ENCODE peak calls at places on chromosomes 3 and 15, in eight cellular contexts. M is bronchial epithelial cell; I is tibial artery; A is AG09309; P is BE2C; Y is cardiac muscle cell; F is sigmoid colon; H is CD8-positive, alpha-beta T cell. D is an unnamed sample.

GRCh38 chr3:44509393-44509921 is 32.0 kb upstream of the ZNF445 start:
- DNase-seq in M (no peak), I (no peak), A (no peak), H (no peak), P (no peak), Y (peak), F (no peak), D (no peak)

GRCh38 chr15:92579486-92579885 is 76.1 kb downstream of the FAM174B start:
- DNase-seq in I (no peak), A (no peak), H (no peak), Y (no peak), M (no peak), P (no peak), F (peak), D (no peak)

GRCh38 chr15:96171271-96171739 is 159.2 kb upstream of the NR2F2 start:
- DNase-seq in I (no peak), H (no peak), A (no peak), F (no peak), P (no peak), M (peak), Y (peak), D (no peak)

GRCh38 chr15:67025719-67026118 is 39.7 kb upstream of the SMAD3 start:
- DNase-seq in H (no peak), Y (no peak), I (no peak), M (no peak), F (peak), A (peak), P (peak), D (no peak)

GRCh38 chr3:55750525-55750924 is 263.4 kb upstream of the WNT5A start:
- DNase-seq in I (no peak), P (no peak), Y (no peak), F (no peak), A (peak), H (no peak), M (peak), D (peak)

GRCh38 chr3:16484216-16484615 is 29.3 kb downstream of the RFTN1 start:
- DNase-seq in F (peak), Y (no peak), I (no peak), A (peak), P (no peak), H (no peak), M (no peak), D (no peak)

GRCh38 chr15:75928680-75929608 is 25.3 kb downstream of the FBXO22 start:
- DNase-seq in A (no peak), Y (peak), P (peak), I (no peak), M (peak), H (no peak), F (no peak), D (peak)

GRCh38 chr3:14548321-14548729 is 8.2 kb upstream of the GRIP2 start:
- DNase-seq in F (peak), M (peak), Y (peak), A (no peak), P (peak), I (no peak), H (no peak), D (peak)

GRCh38 chr3:151879037-151879436 is 5.6 kb downstream of the SUCNR1 start:
- DNase-seq in H (no peak), M (no peak), P (no peak), I (no peak), Y (no peak), F (no peak), A (no peak), D (no peak)

GRCh38 chr3:141368925-141369794 is 856 bp downstream of the ZBTB38 start:
- DNase-seq in Y (no peak), A (peak), M (peak), P (no peak), H (no peak), F (no peak), I (no peak), D (peak)

GRCh38 chr3:54817628-54818027 is 110.2 kb downstream of the LRTM1 start:
- DNase-seq in H (no peak), Y (no peak), I (no peak), P (no peak), A (peak), F (no peak), M (peak), D (no peak)

GRCh38 chr3:144244662-144245061 is 273.0 kb downstream of the DIPK2A start:
- DNase-seq in A (no peak), P (no peak), I (no peak), Y (no peak), H (no peak), M (no peak), F (no peak), D (no peak)

GRCh38 chr15:72179950-72180581 is 17.5 kb downstream of the GRAMD2A start:
- DNase-seq in Y (no peak), I (no peak), F (peak), A (no peak), M (no peak), P (no peak), H (no peak), D (no peak)

GRCh38 chr15:98896002-98896721 is 111.4 kb downstream of the PGPEP1L start:
- DNase-seq in I (no peak), M (peak), A (no peak), P (no peak), F (no peak), H (no peak), Y (no peak), D (peak)

GRCh38 chr3:183069086-183069485 is 30.2 kb downstream of the MCCC1 start:
- DNase-seq in P (no peak), F (no peak), M (no peak), A (no peak), Y (no peak), H (no peak), I (no peak), D (no peak)

GRCh38 chr3:165206454-165207266 is 10.5 kb upstream of the SLITRK3 start:
- DNase-seq in H (no peak), F (peak), P (peak), I (peak), A (peak), Y (peak), M (peak), D (peak)

GRCh38 chr3:165463546-165463945 is 267.4 kb upstream of the SLITRK3 start:
- DNase-seq in M (no peak), A (no peak), P (no peak), H (no peak), I (no peak), F (no peak), Y (no peak), D (peak)

GRCh38 chr15:41387646-41388045 is 14.7 kb downstream of the NDUFAF1 start:
- DNase-seq in M (no peak), Y (no peak), H (no peak), P (no peak), I (no peak), F (peak), A (no peak), D (no peak)

GRCh38 chr3:97121386-97121785 is 307.0 kb downstream of the EPHA6 start:
- DNase-seq in P (peak), M (no peak), I (no peak), A (no peak), F (no peak), H (no peak), Y (no peak), D (no peak)

GRCh38 chr15:77582763-77583162 is 49.9 kb downstream of the LINGO1 start:
- DNase-seq in I (no peak), H (no peak), M (no peak), Y (no peak), F (no peak), P (no peak), A (no peak), D (no peak)

GRCh38 chr3:54999159-54999558 is 71.3 kb upstream of the LRTM1 start:
- DNase-seq in H (no peak), A (peak), P (no peak), M (peak), F (no peak), Y (peak), I (no peak), D (peak)

GRCh38 chr3:48847586-48848423 is at the start of gene PRKAR2A:
- DNase-seq in M (peak), Y (peak), H (peak), P (peak), A (peak), F (peak), I (peak), D (peak)

GRCh38 chr3:10524799-10525301 is 19.5 kb upstream of the ATP2B2 start:
- DNase-seq in I (no peak), H (no peak), P (no peak), Y (no peak), F (peak), M (no peak), A (no peak), D (no peak)

GRCh38 chr15:29939404-29939803 is 117.1 kb upstream of the TJP1 start:
- DNase-seq in Y (no peak), M (peak), F (no peak), P (no peak), I (no peak), A (no peak), H (no peak), D (peak)

GRCh38 chr15:80531388-80532184 is 127.4 kb downstream of the ARNT2 start:
- DNase-seq in M (no peak), A (no peak), Y (no peak), P (no peak), F (no peak), I (no peak), H (no peak), D (no peak)

DNA sequence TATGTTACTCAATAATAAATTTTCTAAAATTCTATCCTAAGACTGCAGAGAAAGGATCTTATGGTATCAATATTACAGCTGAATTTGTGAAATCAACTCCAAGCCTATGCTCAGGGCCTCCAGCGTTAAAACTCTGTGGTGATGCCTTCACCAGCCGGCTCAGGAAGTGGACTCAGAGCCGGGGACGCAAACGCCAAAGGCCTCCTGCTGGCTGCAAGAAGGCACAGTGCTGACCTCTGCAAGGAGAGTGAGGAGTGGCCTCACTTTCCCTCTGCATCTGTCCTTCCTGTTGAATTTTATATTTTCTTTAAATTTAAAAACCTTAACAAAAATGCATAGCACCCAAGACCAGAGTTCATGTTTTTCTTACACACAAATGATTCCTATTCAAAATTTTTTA is 48.5 kb downstream of the HERC2 start:
- DNase-seq in M (no peak), Y (peak), P (no peak), H (no peak), A (no peak), I (no peak), F (no peak), D (no peak)
- TF ChIP-seq CTCF in M (no peak), Y (peak), P (peak), H (no peak), A (peak), I (no peak), F (no peak), D (peak)

DNA sequence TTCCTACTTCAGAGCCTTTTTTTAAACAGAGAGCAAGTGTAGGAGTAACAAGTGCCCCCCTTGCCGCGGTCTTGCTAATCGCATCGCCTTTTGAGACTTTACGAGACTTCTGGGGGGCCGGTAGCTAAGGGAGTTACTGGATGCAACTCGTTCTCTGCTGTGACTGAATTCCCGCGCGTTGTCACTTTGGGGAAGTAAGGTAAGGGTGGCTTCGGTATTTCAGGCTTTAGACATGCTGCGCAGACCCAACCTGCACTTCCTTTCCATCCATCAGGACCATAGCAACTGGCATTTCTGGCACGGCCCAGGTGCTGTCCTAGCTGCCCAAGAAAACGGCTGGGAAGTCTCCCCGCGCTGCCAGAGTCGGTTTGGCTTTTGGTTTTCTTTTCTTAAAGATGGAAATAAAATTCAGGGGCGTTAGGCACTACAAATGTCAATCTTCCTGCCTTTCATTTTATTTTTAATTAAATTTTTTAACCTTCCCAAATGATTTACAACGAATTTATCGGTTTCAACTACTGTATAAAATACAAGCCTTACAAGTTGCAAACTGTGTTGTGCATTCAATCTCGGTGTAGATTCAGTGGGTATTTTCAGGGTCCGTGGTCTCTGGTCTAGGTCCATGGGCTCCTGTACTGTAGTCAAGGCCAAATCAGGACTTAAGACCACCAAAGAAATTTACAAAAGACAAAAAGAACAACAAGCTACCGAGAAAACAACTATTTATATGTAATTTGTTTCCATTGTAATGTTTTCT is 3.5 kb downstream of the MECOM start:
- DNase-seq in H (no peak), I (no peak), F (no peak), M (peak), Y (no peak), A (no peak), P (no peak), D (no peak)
- H3K4me3 ChIP-seq in H (no peak), I (no peak), F (no peak), M (peak), Y (peak), A (no peak), P (no peak), D (no peak)

GRCh38 chr3:110968076-110968475 is 103.5 kb upstream of the NECTIN3 start:
- DNase-seq in F (no peak), H (no peak), Y (no peak), A (no peak), P (no peak), I (no peak), M (no peak), D (no peak)

GRCh38 chr3:110971010-110971585 is 100.5 kb upstream of the NECTIN3 start:
- DNase-seq in H (no peak), A (no peak), M (no peak), P (no peak), I (no peak), Y (no peak), F (no peak), D (no peak)

GRCh38 chr3:110969229-110970211 is 102.1 kb upstream of the NECTIN3 start:
- DNase-seq in Y (no peak), M (no peak), P (no peak), F (no peak), H (no peak), A (no peak), I (no peak), D (no peak)

GRCh38 chr3:110965976-110966375 is 105.6 kb upstream of the NECTIN3 start:
- DNase-seq in I (no peak), P (no peak), H (no peak), M (no peak), Y (no peak), F (no peak), A (no peak), D (no peak)

GRCh38 chr3:110966966-110967663 is 104.5 kb upstream of the NECTIN3 start:
- DNase-seq in M (no peak), F (no peak), P (no peak), Y (no peak), H (no peak), I (no peak), A (no peak), D (no peak)
- TF ChIP-seq CTCF in M (no peak), F (no peak), P (no peak), Y (no peak), H (no peak), I (no peak), A (no peak), D (no peak)

GRCh38 chr15:23484870-23485269 is 37.8 kb upstream of the GOLGA6L2 start:
- DNase-seq in F (no peak), M (no peak), H (no peak), Y (no peak), A (no peak), P (no peak), I (no peak), D (no peak)

GRCh38 chr15:23477920-23478319 is 30.9 kb upstream of the GOLGA6L2 start:
- DNase-seq in A (no peak), H (no peak), I (no peak), Y (no peak), M (no peak), P (no peak), F (no peak), D (no peak)

GRCh38 chr15:23482228-23482627 is 35.2 kb upstream of the GOLGA6L2 start:
- DNase-seq in M (no peak), F (no peak), I (no peak), A (no peak), P (no peak), H (no peak), Y (no peak), D (no peak)

GRCh38 chr15:23483821-23484299 is 36.8 kb upstream of the GOLGA6L2 start:
- DNase-seq in H (no peak), I (no peak), M (no peak), F (no peak), Y (peak), P (no peak), A (no peak), D (no peak)

GRCh38 chr15:23482764-23483489 is 35.9 kb upstream of the GOLGA6L2 start:
- DNase-seq in F (no peak), P (no peak), I (no peak), A (no peak), M (no peak), Y (no peak), H (no peak), D (no peak)
- H3K4me3 ChIP-seq in F (no peak), P (no peak), I (no peak), A (no peak), M (no peak), Y (no peak), H (no peak), D (no peak)

DNA sequence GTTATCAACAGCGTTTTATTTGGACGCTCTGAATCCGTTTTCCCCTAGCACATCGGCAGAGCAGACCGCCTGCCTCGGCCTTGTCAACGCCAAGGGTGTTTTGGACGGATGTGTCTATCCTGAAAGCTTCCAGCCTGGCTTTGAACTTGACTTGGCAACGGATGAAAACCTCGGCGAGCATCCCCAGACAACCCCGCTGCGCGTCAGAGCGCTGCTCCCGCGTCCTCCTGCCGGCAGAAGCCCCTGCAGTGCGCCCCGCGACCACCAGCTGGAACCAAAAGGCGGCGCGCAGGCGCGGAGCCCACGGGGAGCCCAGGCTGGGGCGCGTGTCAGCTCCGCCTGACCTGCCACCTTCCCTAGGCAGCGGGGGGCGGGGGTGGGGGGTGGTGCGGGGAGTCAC is 26.2 kb upstream of the ARL8B start:
- DNase-seq in Y (peak), P (peak), M (no peak), I (no peak), F (peak), H (no peak), A (no peak), D (no peak)
- TF ChIP-seq CTCF in Y (peak), P (peak), M (no peak), I (no peak), F (no peak), H (no peak), A (no peak), D (no peak)

GRCh38 chr15:74040115-74040850 is 42.1 kb downstream of the GOLGA6A start:
- DNase-seq in P (no peak), I (peak), Y (no peak), H (no peak), M (peak), A (peak), F (peak), D (peak)
- H3K4me3 ChIP-seq in P (no peak), I (no peak), Y (no peak), H (no peak), M (no peak), A (no peak), F (no peak), D (no peak)

GRCh38 chr3:22729981-22730380 is 473.1 kb upstream of the UBE2E2 start:
- DNase-seq in I (no peak), M (peak), Y (no peak), P (no peak), F (no peak), A (no peak), H (no peak), D (peak)
- TF ChIP-seq CTCF in I (no peak), M (peak), Y (peak), P (no peak), F (peak), A (no peak), H (no peak), D (peak)

GRCh38 chr15:56835598-56836275 is 82.7 kb upstream of the TCF12 start:
- DNase-seq in F (no peak), Y (no peak), A (peak), M (no peak), P (peak), I (no peak), H (no peak), D (no peak)

GRCh38 chr15:56837281-56837680 is 81.2 kb upstream of the TCF12 start:
- DNase-seq in A (peak), H (no peak), M (peak), F (no peak), Y (no peak), P (no peak), I (no peak), D (no peak)

GRCh38 chr15:56839099-56839498 is 79.3 kb upstream of the TCF12 start:
- DNase-seq in Y (no peak), A (no peak), M (no peak), I (no peak), F (no peak), H (no peak), P (no peak), D (no peak)

GRCh38 chr15:56838085-56838484 is 80.4 kb upstream of the TCF12 start:
- DNase-seq in I (no peak), M (no peak), F (no peak), P (no peak), H (no peak), A (no peak), Y (no peak), D (no peak)

DNA sequence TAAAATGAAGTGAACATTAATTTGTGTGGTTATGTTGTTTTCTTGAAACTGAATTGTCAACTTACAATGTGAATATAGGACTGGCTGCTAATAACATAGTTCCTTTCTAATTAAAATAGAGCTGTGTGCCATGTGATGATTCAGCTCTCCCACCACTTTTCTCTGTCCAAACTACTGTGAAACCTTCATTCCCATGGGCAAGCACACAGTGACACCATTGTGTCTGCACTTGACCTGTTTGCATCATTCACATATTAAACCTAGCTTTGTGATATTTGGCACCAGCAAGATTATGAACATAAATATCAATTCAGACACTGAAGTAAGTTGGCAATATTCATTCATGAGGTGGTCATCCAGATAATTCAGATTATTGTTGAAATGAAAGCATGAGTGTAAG is 78.8 kb upstream of the TCF12 start:
- DNase-seq in H (no peak), M (no peak), Y (no peak), F (no peak), P (no peak), A (no peak), I (no peak), D (no peak)
- H3K4me3 ChIP-seq in H (no peak), M (no peak), Y (no peak), F (no peak), P (no peak), A (no peak), I (no peak), D (no peak)

DNA sequence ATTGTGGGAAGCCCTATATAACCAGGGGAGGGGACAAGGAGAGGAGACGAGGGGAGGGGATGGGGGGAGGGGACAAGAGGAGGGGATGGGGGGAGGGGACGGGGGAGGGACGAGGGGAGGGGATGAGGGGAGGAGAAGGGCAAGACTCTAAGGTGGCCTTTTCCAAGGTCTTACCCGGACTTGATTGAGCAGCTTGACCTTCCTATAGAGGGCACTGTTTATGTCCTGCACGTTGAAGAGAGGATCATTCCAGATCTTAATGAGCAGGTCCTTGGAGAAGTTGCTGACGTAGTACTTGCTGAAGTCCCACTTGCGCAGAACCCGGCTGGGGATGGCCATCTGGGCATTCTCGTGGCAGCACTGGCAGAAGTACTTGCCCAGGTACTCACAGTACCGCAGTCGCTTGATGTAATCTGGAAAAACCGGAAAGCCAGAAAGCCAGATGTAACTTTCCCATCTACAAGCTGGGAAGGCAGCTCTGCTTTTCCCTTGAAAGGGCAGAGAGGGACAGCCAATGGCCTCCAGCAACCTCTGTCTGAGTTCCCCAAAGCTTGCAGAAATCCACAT is 55.7 kb downstream of the RUBCN start:
- DNase-seq in Y (no peak), I (no peak), H (no peak), P (no peak), M (no peak), A (no peak), F (no peak), D (no peak)
- TF ChIP-seq CTCF in Y (no peak), I (no peak), H (no peak), P (no peak), M (no peak), A (no peak), F (no peak), D (no peak)